ENCODE peak calls at places on chromosomes 6 and 20, in four cellular contexts. A is H1, W is K562, P is GM12891. U is an unnamed sample.

GRCh38 chr6:51514396-51515051 is 572.9 kb downstream of the PKHD1 start:
- DNase-seq in A (no peak), W (no peak), P (no peak), U (no peak)

GRCh38 chr6:20879526-20879925 is 345.3 kb downstream of the CDKAL1 start:
- DNase-seq in A (no peak), W (no peak), P (no peak), U (no peak)

GRCh38 chr6:45554596-45554995 is 176.9 kb upstream of the SUPT3H start:
- DNase-seq in A (no peak), W (no peak), P (no peak), U (no peak)

GRCh38 chr6:168132531-168133184 is 53.6 kb upstream of the FRMD1 start:
- DNase-seq in A (peak), W (peak), P (no peak), U (no peak)

GRCh38 chr6:135906542-135906941 is 55.0 kb downstream of the PDE7B start:
- DNase-seq in A (no peak), W (no peak), P (no peak), U (no peak)

GRCh38 chr6:104527761-104528415 is 331.8 kb downstream of the HACE1 start:
- DNase-seq in A (peak), W (peak), P (no peak), U (no peak)

GRCh38 chr6:149628865-149629544 is 19.5 kb downstream of the KATNA1 start:
- DNase-seq in A (no peak), W (no peak), P (no peak), U (no peak)

GRCh38 chr6:110475255-110475654 is 1.2 kb downstream of the SLC22A16 start:
- DNase-seq in A (peak), W (no peak), P (no peak), U (no peak)

GRCh38 chr6:38283734-38284362 is 355.9 kb downstream of the BTBD9 start:
- DNase-seq in A (no peak), W (no peak), P (no peak), U (no peak)

GRCh38 chr6:105270511-105270910 is 90.7 kb upstream of the POPDC3 start:
- DNase-seq in A (no peak), W (no peak), P (no peak), U (no peak)

GRCh38 chr6:30687659-30688431 is 1.4 kb upstream of the PPP1R18 start:
- DNase-seq in A (no peak), W (peak), P (no peak), U (no peak)

GRCh38 chr20:60011512-60012507 is 53.6 kb downstream of the CDH26 start:
- DNase-seq in A (no peak), W (no peak), P (no peak), U (no peak)

GRCh38 chr6:44238687-44239350 is 8.1 kb upstream of the HSP90AB1 start:
- DNase-seq in A (no peak), W (no peak), P (no peak), U (no peak)

GRCh38 chr6:33273129-33273923 is 1.5 kb downstream of the RPS18 start:
- DNase-seq in A (no peak), W (no peak), P (no peak), U (no peak)
- TF ChIP-seq POLR2AphosphoS5 in A (no peak), W (no peak), P (peak), U (no peak)

GRCh38 chr6:81749704-81750103 is 2.8 kb downstream of the TENT5A start:
- DNase-seq in A (no peak), W (no peak), P (no peak), U (no peak)
- TF ChIP-seq TAF1 in A (no peak), W (no peak), P (no peak), U (no peak)

GRCh38 chr6:35736293-35736894 is 438 bp upstream of the ARMC12 start:
- DNase-seq in A (peak), W (peak), P (peak), U (peak)
- TF ChIP-seq POLR2A in A (no peak), W (no peak), P (no peak), U (no peak)

DNA sequence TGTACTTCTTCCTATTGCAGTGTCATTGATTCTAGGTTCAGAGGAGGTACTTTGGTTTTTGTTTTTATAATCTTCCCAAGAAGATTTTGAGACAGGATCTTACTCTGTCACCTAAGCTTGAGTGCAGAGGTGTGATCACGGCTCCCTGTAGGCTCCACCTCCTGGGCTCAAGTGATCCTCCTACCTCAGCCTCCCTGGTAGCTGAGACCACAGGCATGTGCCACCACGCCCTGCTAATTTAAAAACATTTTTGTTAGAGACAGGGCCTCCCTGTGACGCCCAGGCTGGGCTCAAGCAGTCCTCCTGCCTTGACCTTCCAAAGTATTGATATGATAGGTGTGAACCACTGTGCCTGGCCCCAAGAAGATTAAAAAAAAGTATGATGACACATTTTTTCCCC is 3.4 kb upstream of the SLC17A5 start:
- DNase-seq in A (no peak), W (no peak), P (no peak), U (no peak)
- TF ChIP-seq POLR2AphosphoS5 in A (no peak), W (no peak), P (no peak), U (no peak)

GRCh38 chr6:108543165-108543940 is 17.4 kb upstream of the FOXO3 start:
- DNase-seq in A (no peak), W (no peak), P (no peak), U (no peak)

GRCh38 chr6:108544586-108544985 is 16.1 kb upstream of the FOXO3 start:
- DNase-seq in A (no peak), W (no peak), P (no peak), U (no peak)

GRCh38 chr6:108546079-108547049 is 14.4 kb upstream of the FOXO3 start:
- DNase-seq in A (no peak), W (no peak), P (no peak), U (no peak)

DNA sequence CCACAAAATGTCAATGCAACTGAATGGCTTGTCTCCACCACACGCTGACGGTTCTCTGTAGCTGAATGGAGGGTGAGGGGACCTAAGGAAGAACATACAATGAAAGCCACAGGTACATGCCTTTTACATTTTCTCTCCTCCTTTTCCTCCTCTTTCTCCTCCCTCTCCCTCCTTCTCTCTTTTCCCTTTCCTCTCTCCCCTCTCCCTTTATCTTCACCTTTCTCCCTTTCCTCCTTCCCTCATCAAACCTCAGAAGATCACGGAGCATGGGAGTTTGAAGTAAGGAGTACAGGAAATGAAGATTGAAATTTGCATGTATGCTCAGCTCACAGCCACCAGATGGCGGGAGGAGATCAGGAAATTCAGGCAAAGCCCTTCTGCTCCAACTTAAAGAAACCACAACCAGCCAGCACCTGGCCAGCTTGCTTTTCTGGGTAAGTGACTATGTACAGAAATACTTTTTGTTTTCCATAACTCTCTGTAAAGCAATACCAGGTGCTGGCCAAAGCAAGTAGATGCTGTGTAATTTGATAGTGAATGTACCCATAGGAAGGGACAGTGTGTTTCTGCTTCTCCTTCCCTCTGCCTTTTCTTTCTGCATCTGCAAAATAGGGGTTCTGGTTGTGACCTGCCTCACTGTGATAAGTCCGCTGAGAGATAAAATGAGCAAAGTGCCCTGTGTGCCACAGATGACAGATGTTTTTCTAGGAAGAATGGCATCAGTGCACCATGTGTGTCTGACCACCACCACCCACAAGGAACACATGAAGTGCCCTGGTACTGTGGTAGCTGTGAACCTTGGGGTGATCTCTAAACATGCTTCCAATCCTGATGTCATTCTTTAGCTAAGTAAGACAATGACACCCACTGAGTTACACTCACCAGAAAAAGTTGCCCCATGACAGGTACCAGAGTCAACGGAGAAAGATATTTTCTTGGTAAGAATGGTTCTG is 18.6 kb upstream of the FOXO3 start:
- DNase-seq in A (peak), W (peak), P (peak), U (no peak)
- TF ChIP-seq TAF1 in A (no peak), W (no peak), P (no peak), U (no peak)

DNA sequence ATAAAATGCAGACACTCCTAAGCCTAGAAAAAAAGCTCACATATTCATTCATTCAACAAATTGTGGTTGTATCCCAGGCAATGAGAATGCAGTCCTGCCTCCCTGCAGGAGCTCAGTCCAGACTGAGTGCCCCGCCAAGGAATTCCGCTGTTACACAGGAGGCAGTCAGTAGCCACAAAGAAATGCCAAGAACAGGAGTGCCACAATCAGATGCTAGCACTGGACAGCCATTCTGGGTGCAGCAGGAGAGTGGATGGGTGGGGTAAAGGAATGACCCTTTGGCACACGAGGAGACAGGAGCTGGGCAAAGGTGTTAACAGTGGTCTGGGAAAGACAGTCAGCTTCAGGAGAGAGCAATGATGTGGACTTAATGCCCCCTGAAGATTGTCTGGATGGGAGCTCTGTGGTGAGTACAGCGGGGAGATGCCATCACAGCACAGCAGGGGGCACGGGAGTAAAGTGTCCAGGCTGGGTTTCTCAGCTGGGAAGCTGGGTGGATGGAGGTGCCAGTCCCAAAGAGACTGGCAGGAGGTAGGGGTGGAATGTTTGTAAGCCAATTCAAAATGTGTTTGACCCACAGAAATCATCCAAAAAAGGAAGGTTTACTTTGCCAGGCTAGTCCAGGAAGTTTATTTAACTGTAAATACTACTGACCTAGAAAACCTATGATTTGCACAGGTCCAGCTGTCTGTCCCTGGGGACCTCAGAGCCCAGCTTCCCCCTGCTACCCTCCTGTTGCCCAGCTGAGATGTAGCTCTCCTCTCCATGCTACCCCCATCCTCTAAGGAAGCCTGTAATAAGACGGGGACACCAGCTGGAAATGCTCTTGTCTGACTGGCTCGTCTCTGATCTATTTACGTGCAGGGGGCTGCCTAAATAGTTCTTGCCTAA is 84.1 kb downstream of the SLC23A2 start:
- DNase-seq in A (no peak), W (no peak), P (no peak), U (no peak)
- TF ChIP-seq POLR2A in A (no peak), W (no peak), P (no peak), U (no peak)

U was measured in GM12892.